ENCODE peak calls at places on chromosome 15, in nine cellular contexts. A is mammary epithelial cell; Z is heart right ventricle; H is A549; D is CD8-positive, alpha-beta memory T cell; T is GM23248; Y is hepatocyte; J is adipocyte; R is heart left ventricle. I is an unnamed sample.

GRCh38 chr15:85946986-85947385 is 132.7 kb upstream of the AGBL1 start:
- DNase-seq in A (no peak), Z (no peak), H (no peak), D (no peak), T (no peak), Y (no peak), J (no peak), R (no peak), I (no peak)

GRCh38 chr15:78035319-78035718 is 42.2 kb downstream of the TBC1D2B start:
- DNase-seq in A (no peak), Z (peak; percentile 49), H (no peak), D (peak; percentile 48), T (no peak), Y (no peak), J (no peak), R (peak; percentile 42), I (peak; percentile 49)

GRCh38 chr15:57251941-57252340 is 124.4 kb upstream of the CGNL1 start:
- DNase-seq in A (no peak), Z (no peak), H (no peak), D (no peak), T (peak; percentile 67), Y (no peak), J (peak; percentile 72), R (no peak), I (no peak)

GRCh38 chr15:95086543-95087252 is 855.3 kb downstream of the MCTP2 start:
- DNase-seq in A (peak; percentile 39), Z (peak; percentile 10), H (no peak), D (no peak), T (no peak), Y (peak; percentile 40), J (peak; percentile 64), R (no peak), I (no peak)

GRCh38 chr15:60507596-60508424 is 28.9 kb upstream of the ICE2 start:
- DNase-seq in A (peak; percentile 68), Z (peak; percentile 50), H (peak; percentile 75), D (peak; percentile 35), T (peak; percentile 74), Y (peak; percentile 61), J (peak; percentile 75), R (peak; percentile 32), I (no peak)

GRCh38 chr15:43509002-43509922 is 8.1 kb upstream of the MAP1A start:
- DNase-seq in A (no peak), Z (no peak), H (no peak), D (no peak), T (peak; percentile 74), Y (no peak), J (peak; percentile 72), R (no peak), I (no peak)

GRCh38 chr15:57025264-57025939 is 107.0 kb downstream of the TCF12 start:
- DNase-seq in A (peak; percentile 62), Z (no peak), H (no peak), D (no peak), T (peak; percentile 61), Y (no peak), J (peak; percentile 59), R (no peak), I (no peak)

GRCh38 chr15:35174948-35175347 is 89.9 kb upstream of the NANOGP8 start:
- DNase-seq in A (no peak), Z (no peak), H (no peak), D (no peak), T (no peak), Y (no peak), J (no peak), R (no peak), I (no peak)

GRCh38 chr15:72358532-72359180 is 17.2 kb downstream of the HEXA start:
- DNase-seq in A (peak; percentile 86), Z (peak; percentile 55), H (no peak), D (no peak), T (peak; percentile 97), Y (no peak), J (peak; percentile 81), R (peak; percentile 66), I (peak; percentile 51)

GRCh38 chr15:84917452-84917851 is 33.0 kb downstream of the SLC28A1 start:
- DNase-seq in A (no peak), Z (no peak), H (no peak), D (no peak), T (no peak), Y (no peak), J (no peak), R (no peak), I (no peak)

GRCh38 chr15:59524331-59524731 is 86.3 kb downstream of the FAM81A start:
- DNase-seq in A (no peak), Z (no peak), H (no peak), D (no peak), T (no peak), Y (no peak), J (no peak), R (no peak), I (no peak)

GRCh38 chr15:41401904-41402267 is 410 bp downstream of the NDUFAF1 start:
- DNase-seq in A (no peak), Z (no peak), H (no peak), D (no peak), T (no peak), Y (no peak), J (no peak), R (no peak), I (no peak)

GRCh38 chr15:82835391-82835917 is 26.0 kb downstream of the WHAMM start:
- DNase-seq in A (no peak), Z (no peak), H (no peak), D (no peak), T (no peak), Y (no peak), J (no peak), R (no peak), I (no peak)
- H3K4me3 ChIP-seq in A (no peak overlapping the region), Z (no peak overlapping the region), H (no peak overlapping the region), D (no peak overlapping the region), T (no peak overlapping the region), Y (no peak overlapping the region), J (no peak overlapping the region), R (no peak overlapping the region), I (no peak overlapping the region)

DNA sequence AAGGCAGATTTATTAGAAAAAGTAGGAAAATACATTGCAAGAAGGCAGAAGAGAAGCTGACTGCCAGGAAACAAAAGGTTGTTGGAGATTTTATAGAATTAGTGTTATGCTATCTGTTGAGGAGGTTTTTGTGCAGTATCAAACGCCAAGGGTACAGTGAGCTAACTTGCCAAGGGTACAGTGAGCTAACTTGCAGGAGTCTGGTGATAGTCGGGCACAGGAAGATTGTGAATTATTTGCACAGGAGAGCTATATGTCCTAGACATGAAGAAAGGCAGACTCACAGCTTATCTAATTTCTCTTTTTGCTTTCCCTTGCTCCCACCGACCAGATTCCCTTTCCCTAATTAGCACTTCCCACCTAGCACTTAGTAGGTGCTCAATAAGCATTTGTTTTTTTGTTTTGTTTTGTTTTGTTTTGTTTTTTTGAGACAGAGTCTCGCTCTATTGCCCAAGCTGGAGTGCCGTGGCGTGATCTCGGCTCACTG is 2.7 kb upstream of the CSK start:
- DNase-seq in A (no peak), Z (no peak), H (no peak), D (no peak), T (no peak), Y (no peak), J (no peak), R (no peak), I (no peak)
- H3K4me1 ChIP-seq in A (peaks cover 27% of the 10 kb centered on the region), Z (peaks cover 38% of the 10 kb centered on the region), H (peaks cover 20% of the 10 kb centered on the region), D (peaks cover 66% of the 10 kb centered on the region), T (peaks cover 18% of the 10 kb centered on the region), Y (peaks cover 42% of the 10 kb centered on the region), J (peaks cover 39% of the 10 kb centered on the region), R (peaks cover 36% of the 10 kb centered on the region), I (peaks cover 25% of the 10 kb centered on the region)

GRCh38 chr15:50876989-50877360 is 31.5 kb upstream of the AP4E1 start:
- DNase-seq in A (peak; percentile 79), Z (peak; percentile 84), H (peak; percentile 91), D (peak; percentile 63), T (peak; percentile 87), Y (peak; percentile 82), J (peak; percentile 95), R (peak; percentile 72), I (peak; percentile 75)
- H3K4me3 ChIP-seq in A (peak overlapping the region; percentile 13), Z (peak overlapping the region; percentile 45), H (peak overlapping the region; percentile 50), D (peak overlapping the region; percentile 23), T (peak overlapping the region; percentile 65), Y (peak overlapping the region; percentile 1), J (peak overlapping the region; percentile 81), R (peak overlapping the region; percentile 51), I (peak overlapping the region; percentile 45)

GRCh38 chr15:70605606-70606410 is 157.6 kb downstream of the UACA start:
- DNase-seq in A (no peak), Z (peak; percentile 90), H (no peak), D (no peak), T (peak; percentile 63), Y (peak; percentile 75), J (peak; percentile 77), R (peak; percentile 88), I (no peak)

GRCh38 chr15:70602281-70602680 is 161.1 kb downstream of the UACA start:
- DNase-seq in A (no peak), Z (no peak), H (no peak), D (no peak), T (no peak), Y (no peak), J (no peak), R (no peak), I (no peak)

GRCh38 chr15:70602834-70603560 is 160.4 kb downstream of the UACA start:
- DNase-seq in A (no peak), Z (no peak), H (no peak), D (no peak), T (no peak), Y (no peak), J (no peak), R (no peak), I (no peak)

GRCh38 chr15:70608156-70608555 is 155.2 kb downstream of the UACA start:
- DNase-seq in A (no peak), Z (peak; percentile 48), H (no peak), D (no peak), T (no peak), Y (no peak), J (peak; percentile 27), R (peak; percentile 35), I (no peak)

GRCh38 chr15:70604671-70605070 is 158.7 kb downstream of the UACA start:
- DNase-seq in A (peak; percentile 51), Z (no peak), H (no peak), D (no peak), T (peak; percentile 53), Y (peak; percentile 44), J (no peak), R (no peak), I (no peak)
- H3K4me1 ChIP-seq in A (no peaks in the 10 kb centered on the region), Z (peaks cover 15% of the 10 kb centered on the region), H (peaks cover 12% of the 10 kb centered on the region), D (no peaks in the 10 kb centered on the region), T (peaks cover 14% of the 10 kb centered on the region), Y (peaks cover 25% of the 10 kb centered on the region), J (peaks cover 19% of the 10 kb centered on the region), R (peaks cover 17% of the 10 kb centered on the region), I (no peaks in the 10 kb centered on the region)

DNA sequence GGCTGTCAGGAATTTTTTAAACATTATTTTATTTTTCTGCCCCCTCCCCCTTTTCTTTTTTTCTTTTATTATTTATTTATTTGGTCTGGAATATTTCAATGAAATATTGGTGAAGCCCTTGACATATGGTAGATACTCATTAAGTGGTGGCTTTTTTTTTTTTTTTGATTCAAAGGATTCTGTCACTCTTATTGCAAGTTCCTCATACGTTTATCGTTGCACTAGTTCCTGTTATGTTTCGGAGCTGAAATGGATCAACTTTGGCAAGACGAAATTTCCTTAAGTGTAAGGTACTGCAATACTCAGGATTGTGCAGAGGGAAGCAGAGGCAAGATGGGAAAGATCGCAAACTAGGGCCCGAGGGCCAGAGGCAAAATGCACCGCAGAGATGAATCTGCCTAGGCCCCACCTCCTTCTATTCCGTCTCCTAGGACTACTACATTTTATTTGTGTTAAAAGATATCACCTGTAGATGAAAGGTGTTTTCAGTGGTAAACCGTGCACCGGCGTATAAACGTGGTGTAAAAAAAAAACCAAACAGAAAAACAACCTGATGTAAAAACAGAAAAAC is 402 bp downstream of the RNU6-1 start:
- DNase-seq in A (peak; percentile 66), Z (no peak), H (peak; percentile 94), D (peak; percentile 10), T (peak; percentile 69), Y (no peak), J (peak; percentile 54), R (no peak), I (no peak)
- H3K4me3 ChIP-seq in A (peak overlapping the region; percentile 43), Z (peak overlapping the region; percentile 90), H (peak overlapping the region; percentile 69), D (peak overlapping the region; percentile 81), T (peak overlapping the region; percentile 84), Y (peak overlapping the region; percentile 18), J (peak overlapping the region; percentile 92), R (peak overlapping the region; percentile 94), I (peak overlapping the region; percentile 71)